ENCODE peak calls at places on chromosomes 11 and 22, in nine cellular contexts. O is keratinocyte; R is heart left ventricle; C is cardiac fibroblast; X is breast epithelium; S is astrocyte of the cerebellum; M is CD8-positive, alpha-beta T cell; Z is fibroblast of pulmonary artery; U is HepG2. Y is an unnamed sample.

GRCh38 chr11:62054484-62055121 is 69.2 kb upstream of the INCENP start:
- DNase-seq in O (no peak), R (no peak), C (peak; percentile 78), X (no peak), S (no peak), M (no peak), Z (peak; percentile 56), U (peak; percentile 78), Y (no peak)

GRCh38 chr11:103384652-103385051 is 275.4 kb downstream of the DYNC2H1 start:
- DNase-seq in O (no peak), R (no peak), C (peak; percentile 8), X (no peak), S (no peak), M (no peak), Z (peak; percentile 29), U (no peak), Y (no peak)

GRCh38 chr11:7967826-7968225 is 2.6 kb upstream of the NLRP10 start:
- DNase-seq in O (no peak), R (no peak), C (no peak), X (no peak), S (no peak), M (no peak), Z (no peak), U (no peak), Y (no peak)

GRCh38 chr11:120013325-120014250 is 124.3 kb downstream of the TRIM29 start:
- DNase-seq in O (peak; percentile 1), R (peak; percentile 57), C (peak; percentile 30), X (peak; percentile 35), S (no peak), M (no peak), Z (peak; percentile 31), U (peak; percentile 32), Y (no peak)

GRCh38 chr22:38051900-38052862 is 5.0 kb upstream of the PICK1 start:
- DNase-seq in O (peak; percentile 26), R (peak; percentile 76), C (peak; percentile 78), X (peak; percentile 68), S (peak; percentile 33), M (peak; percentile 86), Z (peak; percentile 75), U (peak; percentile 84), Y (peak; percentile 96)

GRCh38 chr22:41308054-41308453 is 6.7 kb downstream of the ZC3H7B start:
- DNase-seq in O (no peak), R (no peak), C (peak; percentile 28), X (no peak), S (no peak), M (no peak), Z (no peak), U (no peak), Y (no peak)

GRCh38 chr11:11976476-11977187 is 31.8 kb downstream of the DKK3 start:
- DNase-seq in O (no peak), R (peak; percentile 76), C (no peak), X (peak; percentile 14), S (no peak), M (no peak), Z (no peak), U (no peak), Y (peak; percentile 80)

GRCh38 chr11:44623321-44623715 is 57.9 kb downstream of the CD82 start:
- DNase-seq in O (no peak), R (no peak), C (no peak), X (no peak), S (no peak), M (peak; percentile 38), Z (peak; percentile 18), U (no peak), Y (peak; percentile 83)

DNA sequence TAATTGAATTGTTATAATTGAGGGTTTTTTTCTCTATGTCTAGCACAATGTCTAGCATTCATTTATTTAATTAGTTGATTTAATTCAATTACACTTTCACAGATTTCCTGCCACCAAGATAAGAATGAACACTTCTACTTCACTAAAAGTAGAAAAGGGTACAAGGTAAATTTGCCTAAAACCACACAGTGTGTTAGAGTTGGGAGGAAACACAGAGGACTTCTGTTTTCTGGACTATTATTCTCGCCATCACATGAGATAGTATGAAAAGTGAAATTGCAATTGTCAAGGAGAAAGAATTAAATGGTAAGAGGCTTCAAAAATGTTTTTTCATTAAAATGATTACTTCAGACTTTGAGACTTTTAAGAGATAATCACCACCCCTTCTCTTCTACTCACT is 109.5 kb downstream of the ETS1 start:
- DNase-seq in O (no peak), R (no peak), C (no peak), X (no peak), S (no peak), M (no peak), Z (no peak), U (no peak), Y (no peak)
- TF ChIP-seq CTCF in O (no peak), R (no peak), C (no peak), X (no peak), S (no peak), M (no peak), Z (no peak), U (no peak), Y (no peak)

DNA sequence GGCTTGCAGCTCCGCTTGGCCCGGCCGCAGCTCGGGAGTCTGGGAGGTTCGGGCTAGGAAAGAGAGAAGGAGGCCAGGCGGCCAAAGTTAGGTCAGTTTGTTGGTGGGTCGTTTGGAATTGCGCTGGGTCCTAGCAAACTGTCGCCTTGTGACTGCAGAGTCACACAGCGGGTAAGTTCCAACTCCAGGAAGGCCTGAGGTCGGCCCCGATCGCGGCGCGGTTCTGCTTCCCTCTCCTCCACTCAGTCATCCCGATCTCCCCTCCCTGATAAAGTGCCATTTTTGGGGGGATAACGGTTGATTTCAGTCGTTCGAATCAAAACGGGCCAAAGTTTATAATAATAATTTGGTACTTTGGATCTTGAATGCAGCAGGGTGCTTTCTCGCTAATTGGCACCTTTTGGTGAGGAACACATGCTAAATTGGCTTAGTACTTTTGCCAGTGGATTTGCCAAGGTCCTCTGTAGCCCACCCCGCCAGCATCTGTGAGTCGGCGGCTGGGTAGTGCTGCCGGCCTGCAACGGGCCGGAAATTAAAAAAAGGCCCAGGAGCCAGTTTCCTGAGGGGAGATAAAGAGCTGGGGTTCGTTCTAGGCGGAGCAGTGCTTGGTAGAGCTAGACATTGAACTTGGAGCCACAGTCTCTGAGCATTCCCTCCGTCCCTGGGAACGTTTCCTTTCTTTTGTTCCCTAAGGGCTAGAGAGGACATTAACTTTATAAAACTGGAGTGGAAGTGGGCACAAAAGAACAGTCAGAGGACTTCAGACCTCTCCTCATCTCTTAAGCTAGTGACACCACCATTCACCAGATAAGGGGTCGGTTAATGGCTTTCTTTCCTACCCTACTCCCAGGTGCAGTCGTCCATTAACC is 927 bp downstream of the UBE2L3 start:
- DNase-seq in O (no peak), R (no peak), C (peak; percentile 48), X (no peak), S (no peak), M (no peak), Z (peak; percentile 35), U (peak; percentile 34), Y (no peak)
- H3K4me3 ChIP-seq in O (peak overlapping the region; percentile 79), R (peak overlapping the region; percentile 98), C (peak overlapping the region; percentile 72), X (peak overlapping the region; percentile 96), S (peak overlapping the region; percentile 88), M (peak overlapping the region; percentile 79), Z (peak overlapping the region; percentile 89), U (peak overlapping the region; percentile 98), Y (peak overlapping the region; percentile 69)

DNA sequence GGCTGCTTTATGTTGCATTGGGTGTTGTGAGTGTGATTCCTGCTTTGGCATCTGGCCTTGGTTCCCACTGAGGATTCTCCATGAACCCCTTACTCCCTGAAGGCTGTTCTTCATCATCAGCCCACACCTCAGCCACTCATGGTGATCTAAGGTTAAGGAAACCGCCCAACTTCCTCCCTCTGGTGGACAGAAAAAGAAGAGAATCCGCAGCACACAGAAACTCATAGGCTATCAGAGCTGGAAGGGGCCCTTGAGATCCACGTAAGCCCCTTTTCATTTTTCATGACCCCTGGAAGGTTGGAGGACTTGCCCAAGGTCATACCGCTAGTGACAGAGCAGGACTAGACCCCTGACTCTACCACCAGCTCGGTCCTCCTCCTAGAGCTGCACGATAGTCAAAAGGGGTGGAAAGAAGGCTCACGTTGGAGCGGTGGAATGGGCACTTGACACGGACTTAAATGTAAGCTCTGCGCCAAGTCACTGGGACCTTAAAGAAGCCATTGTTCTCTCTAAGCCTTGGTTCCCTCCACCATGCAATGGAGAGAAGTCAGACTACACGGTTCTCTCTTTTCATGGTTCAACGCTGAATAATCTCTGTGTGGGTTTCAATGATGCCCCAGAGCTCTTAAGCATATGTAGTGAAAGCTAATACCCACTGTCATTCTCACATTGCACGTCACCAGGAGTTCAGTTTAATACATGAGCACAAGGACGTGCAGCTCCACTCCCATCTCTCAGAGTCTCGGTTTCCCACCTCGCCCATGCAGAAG is 83.6 kb upstream of the CRTAM start:
- DNase-seq in O (no peak), R (no peak), C (no peak), X (no peak), S (no peak), M (peak; percentile 64), Z (peak; percentile 35), U (peak; percentile 24), Y (no peak)
- TF ChIP-seq CTCF in O (peak; percentile 12), R (no peak), C (peak; percentile 17), X (no peak), S (peak; percentile 58), M (peak; percentile 61), Z (peak; percentile 48), U (peak; percentile 65), Y (no peak)

GRCh38 chr11:132028380-132029240 is 658.2 kb downstream of the NTM start:
- DNase-seq in O (peak; percentile 25), R (no peak), C (no peak), X (no peak), S (peak; percentile 34), M (no peak), Z (peak; percentile 78), U (peak; percentile 16), Y (no peak)

GRCh38 chr11:132022718-132023117 is 652.3 kb downstream of the NTM start:
- DNase-seq in O (no peak), R (no peak), C (peak; percentile 11), X (no peak), S (peak; percentile 8), M (no peak), Z (peak; percentile 19), U (no peak), Y (no peak)

GRCh38 chr11:132022285-132022684 is 651.9 kb downstream of the NTM start:
- DNase-seq in O (no peak), R (no peak), C (no peak), X (no peak), S (no peak), M (no peak), Z (no peak), U (no peak), Y (no peak)

GRCh38 chr11:132026746-132027145 is 656.3 kb downstream of the NTM start:
- DNase-seq in O (no peak), R (no peak), C (no peak), X (no peak), S (no peak), M (no peak), Z (no peak), U (no peak), Y (no peak)

DNA sequence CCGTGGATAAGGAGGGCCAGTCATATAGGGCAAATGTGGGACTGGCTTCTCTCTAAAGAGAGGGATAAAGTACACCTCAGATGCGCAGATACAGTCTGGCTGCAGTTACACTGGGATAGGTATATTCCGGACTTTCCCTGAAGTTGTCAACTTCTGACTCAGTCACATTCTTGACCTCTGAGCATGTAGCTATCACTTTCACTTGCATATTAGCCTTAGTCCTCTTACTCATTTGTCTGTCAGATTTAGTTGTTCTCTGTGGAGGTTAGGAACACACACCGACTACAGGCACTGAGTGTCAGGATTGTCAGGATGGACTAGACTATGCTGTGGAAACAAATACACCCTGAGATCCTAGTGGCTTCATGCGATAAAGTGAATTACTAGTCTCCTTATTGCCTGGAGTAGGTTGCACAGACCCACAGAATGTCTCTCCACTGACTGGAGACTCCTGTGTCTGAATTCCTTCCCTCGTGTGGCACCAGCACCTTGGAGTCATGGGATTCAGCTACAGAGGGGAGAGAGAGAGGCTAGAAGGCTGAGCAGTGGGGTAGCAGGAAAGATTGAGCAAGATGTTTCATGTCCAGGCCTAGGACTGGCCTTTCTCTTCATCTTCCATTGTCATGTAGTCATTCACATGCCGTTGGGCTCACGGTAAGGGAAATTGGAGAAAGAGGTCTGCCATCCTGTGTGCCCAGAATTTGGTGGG is 654.3 kb downstream of the NTM start:
- DNase-seq in O (peak; percentile 66), R (no peak), C (peak; percentile 29), X (no peak), S (peak; percentile 24), M (no peak), Z (peak; percentile 47), U (no peak), Y (no peak)
- H3K4me3 ChIP-seq in O (no peak overlapping the region), R (no peak overlapping the region), C (no peak overlapping the region), X (no peak overlapping the region), S (no peak overlapping the region), M (no peak overlapping the region), Z (no peak overlapping the region), U (no peak overlapping the region), Y (no peak overlapping the region)